ENCODE peak calls at places on chromosome 4, in ten cellular contexts. I is NCI-H1105 treated with DMSO at 0.1 percent for 48 hours; Q is mucosa of descending colon; F is AG10803; Z is NCI-H2081 treated with DMSO at 0.1 percent for 48 hours; V is activated CD8-positive, alpha-beta T cell treated with anti-CD3 and anti-CD28 coated beads, Interleukin-2, amount 10 ng/mL, durations not matched to agents 7 days and 5 days; H is progenitor cell of endocrine pancreas; B is Calu3; T is GM23248; A is CD4-positive, alpha-beta T cell. D is an unnamed sample.

GRCh38 chr4:4490041-4490440 is 51.8 kb downstream of the STX18 start:
- DNase-seq in I (no peak), Q (no peak), F (no peak), Z (no peak), V (no peak), H (no peak), B (no peak), T (peak), A (no peak), D (peak)

GRCh38 chr4:15434086-15434485 is 6.3 kb downstream of the C1QTNF7 start:
- DNase-seq in I (no peak), Q (no peak), F (peak), Z (no peak), V (no peak), H (no peak), B (no peak), T (peak), A (no peak), D (peak)

GRCh38 chr4:68182382-68182820 is 52.7 kb upstream of the TMPRSS11F start:
- DNase-seq in I (no peak), Q (no peak), F (no peak), Z (no peak), V (no peak), H (no peak), B (no peak), T (no peak), A (no peak), D (no peak)

GRCh38 chr4:101730291-101731117 is 60.0 kb upstream of the BANK1 start:
- DNase-seq in I (peak), Q (peak), F (peak), Z (peak), V (peak), H (peak), B (peak), T (peak), A (peak), D (peak)

GRCh38 chr4:139523076-139523475 is 32.9 kb downstream of the SETD7 start:
- DNase-seq in I (peak), Q (peak), F (no peak), Z (no peak), V (no peak), H (no peak), B (no peak), T (no peak), A (no peak), D (peak)

GRCh38 chr4:8472689-8473197 is 32.2 kb downstream of the TRMT44 start:
- DNase-seq in I (no peak), Q (no peak), F (peak), Z (no peak), V (no peak), H (no peak), B (no peak), T (peak), A (no peak), D (peak)

GRCh38 chr4:189048119-189048518 is 892.6 kb upstream of the FRG1 start:
- DNase-seq in I (no peak), Q (no peak), F (no peak), Z (no peak), V (no peak), H (no peak), B (no peak), T (peak), A (no peak), D (no peak)

GRCh38 chr4:176778063-176778462 is 14.7 kb downstream of the VEGFC start:
- DNase-seq in I (no peak), Q (no peak), F (peak), Z (no peak), V (no peak), H (no peak), B (no peak), T (peak), A (no peak), D (peak)

GRCh38 chr4:4327652-4328121 is 37.6 kb downstream of the ZBTB49 start:
- DNase-seq in I (no peak), Q (peak), F (peak), Z (no peak), V (no peak), H (peak), B (no peak), T (peak), A (no peak), D (peak)

GRCh38 chr4:6987566-6987920 is 55.6 kb upstream of the TADA2B start:
- DNase-seq in I (peak), Q (no peak), F (peak), Z (no peak), V (no peak), H (no peak), B (no peak), T (peak), A (no peak), D (peak)

GRCh38 chr4:184282251-184282713 is 64.6 kb upstream of the ENPP6 start:
- DNase-seq in I (peak), Q (peak), F (no peak), Z (no peak), V (peak), H (no peak), B (peak), T (peak), A (peak), D (no peak)

GRCh38 chr4:119598521-119598920 is 30.1 kb downstream of the PDE5A start:
- DNase-seq in I (no peak), Q (peak), F (no peak), Z (no peak), V (no peak), H (no peak), B (no peak), T (no peak), A (no peak), D (no peak)

GRCh38 chr4:97576955-97577354 is 566.3 kb downstream of the STPG2 start:
- DNase-seq in I (peak), Q (no peak), F (no peak), Z (no peak), V (no peak), H (no peak), B (no peak), T (no peak), A (no peak), D (no peak)

GRCh38 chr4:124803641-124804040 is 91.1 kb upstream of the ANKRD50 start:
- DNase-seq in I (no peak), Q (no peak), F (no peak), Z (no peak), V (no peak), H (no peak), B (no peak), T (peak), A (no peak), D (peak)

GRCh38 chr4:169912996-169913395 is 113.2 kb downstream of the MFAP3L start:
- DNase-seq in I (no peak), Q (no peak), F (peak), Z (no peak), V (no peak), H (no peak), B (no peak), T (no peak), A (no peak), D (no peak)

GRCh38 chr4:163350672-163351071 is 7.0 kb downstream of the NPY5R start:
- DNase-seq in I (no peak), Q (no peak), F (no peak), Z (no peak), V (no peak), H (no peak), B (no peak), T (no peak), A (no peak), D (no peak)

GRCh38 chr4:173530326-173531062 is 465 bp upstream of the HAND2 start:
- DNase-seq in I (no peak), Q (no peak), F (no peak), Z (no peak), V (no peak), H (no peak), B (no peak), T (peak), A (no peak), D (peak)

GRCh38 chr4:73817341-73817740 is 19.1 kb upstream of the CXCL6 start:
- DNase-seq in I (no peak), Q (no peak), F (no peak), Z (no peak), V (no peak), H (no peak), B (no peak), T (no peak), A (no peak), D (no peak)

GRCh38 chr4:117400039-117400835 is 314.9 kb upstream of the TRAM1L1 start:
- DNase-seq in I (no peak), Q (no peak), F (peak), Z (no peak), V (no peak), H (no peak), B (no peak), T (peak), A (no peak), D (peak)

GRCh38 chr4:108140328-108140727 is 28.4 kb downstream of the LEF1 start:
- DNase-seq in I (no peak), Q (no peak), F (no peak), Z (no peak), V (no peak), H (no peak), B (no peak), T (no peak), A (no peak), D (no peak)

GRCh38 chr4:153763404-153763803 is 3.6 kb upstream of the RNF175 start:
- DNase-seq in I (no peak), Q (no peak), F (no peak), Z (no peak), V (no peak), H (no peak), B (peak), T (peak), A (no peak), D (no peak)

GRCh38 chr4:48752726-48753125 is 27.4 kb downstream of the FRYL start:
- DNase-seq in I (no peak), Q (no peak), F (peak), Z (no peak), V (no peak), H (no peak), B (no peak), T (no peak), A (no peak), D (peak)

GRCh38 chr4:184537269-184538022 is 63.1 kb upstream of the IRF2 start:
- DNase-seq in I (peak), Q (peak), F (peak), Z (peak), V (peak), H (peak), B (peak), T (peak), A (peak), D (peak)

GRCh38 chr4:5912614-5913019 is 19.7 kb upstream of the CRMP1 start:
- DNase-seq in I (peak), Q (no peak), F (no peak), Z (no peak), V (no peak), H (no peak), B (no peak), T (no peak), A (no peak), D (no peak)

D was measured in fibroblast of pulmonary artery.